ENCODE peak calls at places on chromosomes 12 and 14, in six cellular contexts. J is activated CD4-positive, alpha-beta T cell treated with anti-CD3 and anti-CD28 coated beads, Interleukin-2, amount 50 U/mL, for 48 hours; K is IMR-90; T is myocyte; G is amniotic stem cell; Y is iPS DF 19.7. F is an unnamed sample.

GRCh38 chr12:132015686-132016430 is 66.1 kb downstream of the EP400 start:
- DNase-seq in J (no peak), K (no peak), T (no peak), G (no peak), Y (no peak), F (no peak)

GRCh38 chr14:88245321-88245720 is 77.7 kb downstream of the KCNK10 start:
- DNase-seq in J (no peak), K (no peak), T (no peak), G (no peak), Y (no peak), F (no peak)

GRCh38 chr12:79444089-79444488 is 246.7 kb downstream of the PAWR start:
- DNase-seq in J (no peak), K (peak; percentile 68), T (peak; percentile 64), G (no peak), Y (no peak), F (no peak)

GRCh38 chr14:73753887-73754880 is 40.0 kb upstream of the PNMA1 start:
- DNase-seq in J (peak; percentile 63), K (no peak), T (peak; percentile 95), G (no peak), Y (no peak), F (no peak)

GRCh38 chr12:102167821-102168605 is 29.6 kb downstream of the PMCH start:
- DNase-seq in J (no peak), K (peak; percentile 28), T (peak; percentile 25), G (no peak), Y (no peak), F (no peak)

GRCh38 chr12:4441355-4442330 is 4.0 kb downstream of the FGF6 start:
- DNase-seq in J (no peak), K (no peak), T (peak; percentile 96), G (no peak), Y (peak; percentile 81), F (no peak)

GRCh38 chr14:57273236-57273635 is 4.5 kb downstream of the AP5M1 start:
- DNase-seq in J (no peak), K (no peak), T (no peak), G (no peak), Y (no peak), F (no peak)

GRCh38 chr12:95358111-95359083 is 115.6 kb upstream of the METAP2 start:
- DNase-seq in J (no peak), K (peak; percentile 39), T (no peak), G (no peak), Y (no peak), F (no peak)

GRCh38 chr14:91249841-91250616 is 5.5 kb upstream of the GPR68 start:
- DNase-seq in J (peak; percentile 44), K (no peak), T (no peak), G (no peak), Y (no peak), F (no peak)

GRCh38 chr14:90093942-90094595 is 32.3 kb downstream of the KCNK13 start:
- DNase-seq in J (no peak), K (no peak), T (no peak), G (no peak), Y (no peak), F (no peak)

F was measured in iPS DF 6.9.